ENCODE peak calls at places on chromosomes 7 and 10, in seven cellular contexts. M is body of pancreas, Q is A549, Y is fibroblast of the aortic adventitia, G is OCI-LY7, V is K562, I is DND-41. R is an unnamed sample.

GRCh38 chr10:77016278-77016815 is 621.3 kb downstream of the KCNMA1 start:
- DNase-seq in Q (no peak), G (no peak), I (no peak), V (no peak), Y (peak; percentile 56), M (no peak), R (no peak)

GRCh38 chr10:115845958-115846357 is 427.0 kb downstream of the GFRA1 start:
- DNase-seq in Q (no peak), M (no peak), G (no peak), Y (no peak), V (no peak), I (no peak), R (no peak)

GRCh38 chr10:132735341-132735775 is 50.6 kb downstream of the NKX6-2 start:
- DNase-seq in M (no peak), Y (no peak), Q (no peak), G (no peak), V (no peak), I (no peak), R (no peak)

GRCh38 chr10:86744067-86744725 is 12.2 kb upstream of the BMPR1A start:
- DNase-seq in M (no peak), G (no peak), Q (no peak), V (no peak), I (no peak), Y (peak; percentile 53), R (no peak)

GRCh38 chr10:130756651-130757050 is 554.9 kb downstream of the TCERG1L start:
- DNase-seq in I (no peak), M (no peak), G (no peak), Y (no peak), V (no peak), Q (no peak), R (no peak)

GRCh38 chr7:138979988-138980574 is 1.1 kb downstream of the KIAA1549 start:
- DNase-seq in I (no peak), Y (peak; percentile 26), G (no peak), Q (no peak), M (no peak), V (no peak), R (no peak)

GRCh38 chr10:120948889-120949382 is 97.8 kb downstream of the WDR11 start:
- DNase-seq in Q (no peak), V (peak; percentile 73), Y (peak; percentile 59), I (no peak), M (peak; percentile 65), G (peak; percentile 37), R (peak; percentile 65)

GRCh38 chr10:97356318-97356914 is 21.9 kb upstream of the FRAT2 start:
- DNase-seq in Y (no peak), I (no peak), M (no peak), G (peak; percentile 53), Q (no peak), V (no peak), R (no peak)

GRCh38 chr7:6556196-6556595 is 4.9 kb upstream of the GRID2IP start:
- DNase-seq in V (no peak), Q (no peak), G (peak; percentile 51), M (peak; percentile 17), I (no peak), Y (no peak), R (no peak)

GRCh38 chr10:70145666-70146488 is 623 bp downstream of the TYSND1 start:
- DNase-seq in M (peak; percentile 62), V (no peak), G (peak; percentile 84), I (peak; percentile 77), Y (peak; percentile 50), Q (peak; percentile 61), R (peak; percentile 82)

GRCh38 chr10:54469587-54470323 is 331.3 kb downstream of the PCDH15 start:
- DNase-seq in G (no peak), M (no peak), Q (no peak), I (no peak), V (no peak), Y (no peak), R (peak; percentile 26)

GRCh38 chr10:111656066-111656465 is 527.5 kb downstream of the GPAM start:
- DNase-seq in M (no peak), Q (no peak), V (no peak), G (no peak), Y (peak; percentile 34), I (no peak), R (no peak)

GRCh38 chr10:65805993-65806392 is 1119.8 kb upstream of the LRRTM3 start:
- DNase-seq in G (no peak), Q (no peak), Y (no peak), I (no peak), M (no peak), V (no peak), R (no peak)

GRCh38 chr7:127713758-127714157 is 61.8 kb downstream of the SND1 start:
- DNase-seq in G (no peak), I (no peak), V (no peak), Q (no peak), Y (no peak), M (no peak), R (no peak)

GRCh38 chr10:77138541-77138940 is 499.1 kb downstream of the KCNMA1 start:
- DNase-seq in V (no peak), I (no peak), G (no peak), M (no peak), Q (no peak), Y (peak; percentile 93), R (no peak)

GRCh38 chr10:122152544-122152943 is 118.6 kb upstream of the BTBD16 start:
- DNase-seq in V (no peak), Q (no peak), Y (peak; percentile 97), G (no peak), M (no peak), I (no peak), R (no peak)

GRCh38 chr7:155258233-155258575 is 39.5 kb upstream of the INSIG1 start:
- DNase-seq in M (no peak), Y (peak; percentile 92), G (no peak), V (no peak), Q (no peak), I (no peak), R (no peak)

GRCh38 chr10:13608246-13608853 is 21.6 kb downstream of the PRPF18 start:
- DNase-seq in Y (no peak), G (no peak), V (no peak), Q (no peak), M (no peak), I (no peak), R (no peak)

GRCh38 chr7:51300762-51301674 is 15.6 kb downstream of the COBL start:
- DNase-seq in Q (no peak), G (no peak), I (no peak), M (no peak), Y (no peak), V (no peak), R (no peak)

GRCh38 chr7:117458977-117459583 is 20.7 kb upstream of the CFTR start:
- DNase-seq in G (peak; percentile 28), M (no peak), I (no peak), V (no peak), Y (peak; percentile 59), Q (no peak), R (peak; percentile 24)

GRCh38 chr10:63008491-63008890 is 124.6 kb upstream of the NRBF2 start:
- DNase-seq in Y (peak; percentile 15), V (no peak), I (no peak), M (no peak), G (no peak), Q (no peak), R (no peak)

GRCh38 chr7:7920481-7920880 is 48.1 kb upstream of the GLCCI1 start:
- DNase-seq in Y (no peak), M (peak; percentile 16), I (no peak), Q (no peak), G (peak; percentile 94), V (no peak), R (peak; percentile 86)

GRCh38 chr7:135716677-135717238 is 11.2 kb downstream of the SLC13A4 start:
- DNase-seq in V (no peak), I (no peak), M (no peak), Q (no peak), G (no peak), Y (peak; percentile 85), R (no peak)

GRCh38 chr10:78351283-78351682 is 317.6 kb downstream of the RPS24 start:
- DNase-seq in Y (no peak), I (no peak), Q (no peak), M (no peak), V (no peak), G (no peak), R (no peak)
- TF ChIP-seq CTCF in Y (no peak), I (no peak), Q (no peak), M (no peak), V (no peak), G (no peak), R (no peak)

GRCh38 chr7:150688630-150689029 is 3.1 kb downstream of the GIMAP2 start:
- DNase-seq in Y (no peak), I (no peak), M (no peak), V (no peak), Q (no peak), G (no peak), R (no peak)

GRCh38 chr7:150686030-150686626 is 622 bp downstream of the GIMAP2 start:
- DNase-seq in M (no peak), I (peak; percentile 49), Q (no peak), V (no peak), G (no peak), Y (no peak), R (peak; percentile 52)

DNA sequence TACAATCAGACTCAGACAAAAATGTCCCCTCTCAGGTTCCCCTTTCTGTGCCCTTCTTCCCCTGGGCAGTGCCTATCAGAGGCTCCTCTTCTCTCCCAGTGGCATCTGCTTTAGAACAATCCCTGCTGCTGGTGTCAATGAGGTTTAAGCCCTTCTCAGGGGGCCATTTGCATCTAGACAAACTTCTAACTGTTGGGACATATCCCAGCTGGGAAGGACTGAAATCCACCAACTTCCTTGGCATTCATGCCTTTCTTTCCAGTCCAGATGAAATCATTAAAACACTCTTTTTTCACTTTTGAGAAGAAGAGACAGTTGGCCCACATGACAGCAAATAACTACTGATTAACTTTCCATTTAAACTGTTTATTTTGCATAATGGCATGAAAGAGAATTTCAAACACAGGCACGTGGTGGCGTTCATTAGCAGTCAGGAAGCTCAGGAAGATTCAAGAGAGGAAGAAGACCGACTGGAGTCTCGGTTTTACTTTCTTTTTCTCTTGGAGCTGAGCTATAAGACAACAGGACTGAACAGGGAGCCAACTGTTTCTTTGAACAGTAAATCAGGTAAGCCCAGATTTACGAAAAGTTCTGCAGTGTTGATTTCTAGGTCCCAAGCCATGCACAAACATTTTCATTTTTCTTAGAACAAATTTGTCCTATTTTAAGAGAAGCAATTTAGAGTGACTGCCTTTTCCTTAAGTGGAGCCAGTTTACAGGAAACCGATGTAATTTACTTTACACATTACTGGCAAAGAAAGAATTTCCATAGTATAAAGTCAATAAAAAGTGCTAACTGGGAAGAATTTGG is at the start of gene GIMAP2:
- DNase-seq in I (peak; percentile 64), G (peak; percentile 18), Y (no peak), Q (no peak), V (no peak), M (no peak), R (peak; percentile 87)
- H3K4me3 ChIP-seq in I (peak within 1 kb of the TSS; percentile 33), G (peak within 1 kb of the TSS; percentile 17), Y (no peak within 1 kb of the TSS), Q (no peak within 1 kb of the TSS), V (peak within 1 kb of the TSS; percentile 20), M (no peak within 1 kb of the TSS), R (peak within 1 kb of the TSS; percentile 99)

DNA sequence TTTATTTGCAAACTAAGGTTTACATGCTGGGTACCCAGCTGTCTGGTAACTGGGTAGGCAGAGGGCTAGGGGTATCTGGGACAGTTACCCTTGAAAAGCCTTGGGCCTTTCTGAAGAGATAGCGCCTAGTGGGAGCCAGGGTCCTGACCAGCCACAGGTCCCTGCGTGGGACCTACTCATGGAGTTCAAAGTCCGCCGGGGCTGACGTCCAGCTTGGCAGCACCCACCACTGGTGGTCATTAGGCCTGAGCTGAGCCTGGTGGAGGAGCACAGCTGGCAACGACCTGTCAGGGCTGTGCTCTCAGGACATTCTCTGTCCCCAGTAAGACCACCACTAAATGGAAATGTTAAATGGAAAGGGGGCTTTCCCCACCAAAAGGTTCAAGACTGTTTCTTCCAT is 20.0 kb downstream of the GUSB start:
- DNase-seq in Q (no peak), V (no peak), G (no peak), Y (no peak), M (no peak), I (no peak), R (no peak)
- TF ChIP-seq CTCF in Q (no peak), V (no peak), G (no peak), Y (no peak), M (no peak), I (no peak), R (no peak)

GRCh38 chr7:142802301-142802700 is 31.5 kb downstream of the PRSS2 start:
- DNase-seq in Y (no peak), M (no peak), G (no peak), Q (no peak), I (no peak), V (no peak), R (no peak)
- H3K4me3 ChIP-seq in Y (no peak overlapping the region), M (no peak overlapping the region), G (no peak overlapping the region), Q (no peak overlapping the region), I (no peak overlapping the region), V (no peak overlapping the region), R (no peak overlapping the region)

R was measured in GM12865.